ENCODE peak calls at places on chromosomes 16 and 17, in ten cellular contexts. One of them, this sample, is unnamed.

GRCh38 chr17:57009737-57010445 is 32.0 kb downstream of the SCPEP1 start:
- DNase-seq in glutamatergic neuron: peak; percentile 77
- DNase-seq in NCI-H2171: peak; percentile 61
- DNase-seq in cardiac fibroblast: peak; percentile 51
- DNase-seq in skeletal muscle cell: peak; percentile 11
- DNase-seq in mucosa of descending colon: peak; percentile 78
- DNase-seq in RWPE1: peak; percentile 52
- DNase-seq in Calu3: peak; percentile 59
- DNase-seq in SJCRH30: peak; percentile 22
- DNase-seq in fibroblast of lung: peak; percentile 31
- DNase-seq in this sample: peak; percentile 88

GRCh38 chr17:76036497-76037380 is 9.6 kb upstream of the EVPL start:
- DNase-seq in mucosa of descending colon: no peak
- DNase-seq in glutamatergic neuron: no peak
- DNase-seq in RWPE1: no peak
- DNase-seq in SJCRH30: no peak
- DNase-seq in NCI-H2171: no peak
- DNase-seq in Calu3: no peak
- DNase-seq in skeletal muscle cell: no peak
- DNase-seq in cardiac fibroblast: no peak
- DNase-seq in fibroblast of lung: no peak
- DNase-seq in this sample: no peak

GRCh38 chr16:3073448-3073847 is 8.0 kb downstream of the IL32 start:
- DNase-seq in SJCRH30: no peak
- DNase-seq in RWPE1: no peak
- DNase-seq in fibroblast of lung: no peak
- DNase-seq in glutamatergic neuron: no peak
- DNase-seq in Calu3: no peak
- DNase-seq in skeletal muscle cell: no peak
- DNase-seq in cardiac fibroblast: no peak
- DNase-seq in NCI-H2171: no peak
- DNase-seq in mucosa of descending colon: no peak
- DNase-seq in this sample: no peak

GRCh38 chr16:57352636-57353047 is 5.9 kb upstream of the CCL22 start:
- DNase-seq in SJCRH30: no peak
- DNase-seq in skeletal muscle cell: no peak
- DNase-seq in cardiac fibroblast: no peak
- DNase-seq in RWPE1: no peak
- DNase-seq in NCI-H2171: no peak
- DNase-seq in glutamatergic neuron: no peak
- DNase-seq in mucosa of descending colon: no peak
- DNase-seq in Calu3: no peak
- DNase-seq in fibroblast of lung: no peak
- DNase-seq in this sample: no peak

GRCh38 chr16:53852678-53853077 is 148.7 kb downstream of the FTO start:
- DNase-seq in Calu3: no peak
- DNase-seq in cardiac fibroblast: peak; percentile 45
- DNase-seq in fibroblast of lung: no peak
- DNase-seq in glutamatergic neuron: no peak
- DNase-seq in RWPE1: no peak
- DNase-seq in SJCRH30: no peak
- DNase-seq in skeletal muscle cell: peak; percentile 17
- DNase-seq in NCI-H2171: no peak
- DNase-seq in mucosa of descending colon: no peak
- DNase-seq in this sample: no peak

GRCh38 chr17:40059729-40060475 is 2.9 kb upstream of the THRA start:
- DNase-seq in mucosa of descending colon: no peak
- DNase-seq in NCI-H2171: no peak
- DNase-seq in fibroblast of lung: no peak
- DNase-seq in skeletal muscle cell: no peak
- DNase-seq in SJCRH30: no peak
- DNase-seq in RWPE1: no peak
- DNase-seq in glutamatergic neuron: no peak
- DNase-seq in Calu3: no peak
- DNase-seq in cardiac fibroblast: no peak
- DNase-seq in this sample: no peak

GRCh38 chr17:77451894-77452852 is 311.4 kb downstream of the SEC14L1 start:
- DNase-seq in NCI-H2171: peak; percentile 85
- DNase-seq in Calu3: peak; percentile 52
- DNase-seq in skeletal muscle cell: no peak
- DNase-seq in SJCRH30: peak; percentile 86
- DNase-seq in fibroblast of lung: peak; percentile 81
- DNase-seq in cardiac fibroblast: peak; percentile 58
- DNase-seq in RWPE1: peak; percentile 80
- DNase-seq in glutamatergic neuron: peak; percentile 84
- DNase-seq in mucosa of descending colon: peak; percentile 79
- DNase-seq in this sample: peak; percentile 82

GRCh38 chr16:89325861-89326471 is 108.5 kb downstream of the ZNF778 start:
- DNase-seq in cardiac fibroblast: peak; percentile 88
- DNase-seq in mucosa of descending colon: peak; percentile 43
- DNase-seq in NCI-H2171: no peak
- DNase-seq in fibroblast of lung: peak; percentile 82
- DNase-seq in glutamatergic neuron: no peak
- DNase-seq in SJCRH30: no peak
- DNase-seq in RWPE1: no peak
- DNase-seq in Calu3: peak; percentile 43
- DNase-seq in skeletal muscle cell: peak; percentile 59
- DNase-seq in this sample: no peak

GRCh38 chr16:30858829-30859423 is 35.0 kb downstream of the BCL7C start:
- DNase-seq in RWPE1: no peak
- DNase-seq in fibroblast of lung: peak; percentile 18
- DNase-seq in mucosa of descending colon: no peak
- DNase-seq in Calu3: no peak
- DNase-seq in glutamatergic neuron: no peak
- DNase-seq in SJCRH30: no peak
- DNase-seq in skeletal muscle cell: no peak
- DNase-seq in cardiac fibroblast: no peak
- DNase-seq in NCI-H2171: no peak
- DNase-seq in this sample: no peak

GRCh38 chr16:81486555-81487061 is 42.0 kb downstream of the CMIP start:
- DNase-seq in mucosa of descending colon: peak; percentile 54
- DNase-seq in cardiac fibroblast: peak; percentile 70
- DNase-seq in RWPE1: no peak
- DNase-seq in SJCRH30: no peak
- DNase-seq in glutamatergic neuron: no peak
- DNase-seq in fibroblast of lung: peak; percentile 80
- DNase-seq in Calu3: no peak
- DNase-seq in NCI-H2171: no peak
- DNase-seq in skeletal muscle cell: peak; percentile 12
- DNase-seq in this sample: no peak

GRCh38 chr16:89502319-89502843 is 5.8 kb upstream of the SPG7 start:
- DNase-seq in NCI-H2171: no peak
- DNase-seq in Calu3: peak; percentile 90
- DNase-seq in RWPE1: peak; percentile 72
- DNase-seq in cardiac fibroblast: peak; percentile 53
- DNase-seq in mucosa of descending colon: peak; percentile 75
- DNase-seq in SJCRH30: no peak
- DNase-seq in glutamatergic neuron: no peak
- DNase-seq in fibroblast of lung: peak; percentile 60
- DNase-seq in skeletal muscle cell: no peak
- DNase-seq in this sample: no peak

GRCh38 chr16:89290887-89291286 is 73.4 kb downstream of the ZNF778 start:
- DNase-seq in cardiac fibroblast: no peak
- DNase-seq in fibroblast of lung: no peak
- DNase-seq in mucosa of descending colon: no peak
- DNase-seq in glutamatergic neuron: no peak
- DNase-seq in Calu3: no peak
- DNase-seq in skeletal muscle cell: no peak
- DNase-seq in NCI-H2171: no peak
- DNase-seq in RWPE1: no peak
- DNase-seq in SJCRH30: no peak
- DNase-seq in this sample: peak; percentile 56

GRCh38 chr16:87563022-87563421 is 39.3 kb upstream of the JPH3 start:
- DNase-seq in cardiac fibroblast: no peak
- DNase-seq in glutamatergic neuron: no peak
- DNase-seq in fibroblast of lung: no peak
- DNase-seq in RWPE1: no peak
- DNase-seq in Calu3: no peak
- DNase-seq in SJCRH30: no peak
- DNase-seq in mucosa of descending colon: no peak
- DNase-seq in NCI-H2171: no peak
- DNase-seq in skeletal muscle cell: no peak
- DNase-seq in this sample: no peak

GRCh38 chr16:30604316-30604947 is 5.8 kb downstream of the ZNF689 start:
- DNase-seq in skeletal muscle cell: no peak
- DNase-seq in cardiac fibroblast: no peak
- DNase-seq in fibroblast of lung: no peak
- DNase-seq in SJCRH30: no peak
- DNase-seq in mucosa of descending colon: no peak
- DNase-seq in RWPE1: no peak
- DNase-seq in Calu3: no peak
- DNase-seq in glutamatergic neuron: no peak
- DNase-seq in NCI-H2171: no peak
- DNase-seq in this sample: no peak

GRCh38 chr17:41738077-41738800 is 3.8 kb upstream of the HAP1 start:
- DNase-seq in Calu3: peak; percentile 91
- DNase-seq in SJCRH30: peak; percentile 76
- DNase-seq in NCI-H2171: peak; percentile 62
- DNase-seq in glutamatergic neuron: peak; percentile 90
- DNase-seq in RWPE1: peak; percentile 85
- DNase-seq in fibroblast of lung: peak; percentile 55
- DNase-seq in cardiac fibroblast: peak; percentile 81
- DNase-seq in skeletal muscle cell: peak; percentile 8
- DNase-seq in mucosa of descending colon: peak; percentile 89
- DNase-seq in this sample: peak; percentile 92

GRCh38 chr17:8806206-8807069 is 7.3 kb upstream of the MFSD6L start:
- DNase-seq in mucosa of descending colon: no peak
- DNase-seq in fibroblast of lung: no peak
- DNase-seq in Calu3: no peak
- DNase-seq in glutamatergic neuron: no peak
- DNase-seq in NCI-H2171: no peak
- DNase-seq in SJCRH30: no peak
- DNase-seq in cardiac fibroblast: no peak
- DNase-seq in skeletal muscle cell: no peak
- DNase-seq in RWPE1: no peak
- DNase-seq in this sample: no peak

GRCh38 chr16:72961115-72961832 is 86.7 kb downstream of the ZFHX3 start:
- DNase-seq in RWPE1: peak; percentile 19
- DNase-seq in SJCRH30: peak; percentile 95
- DNase-seq in mucosa of descending colon: no peak
- DNase-seq in fibroblast of lung: peak; percentile 24
- DNase-seq in skeletal muscle cell: no peak
- DNase-seq in NCI-H2171: peak; percentile 95
- DNase-seq in cardiac fibroblast: peak; percentile 39
- DNase-seq in Calu3: peak; percentile 43
- DNase-seq in glutamatergic neuron: peak; percentile 77
- DNase-seq in this sample: peak; percentile 80

GRCh38 chr17:41067281-41067680 is 1.6 kb upstream of the KRTAP2-4 start:
- DNase-seq in cardiac fibroblast: no peak
- DNase-seq in NCI-H2171: no peak
- DNase-seq in RWPE1: no peak
- DNase-seq in fibroblast of lung: no peak
- DNase-seq in glutamatergic neuron: no peak
- DNase-seq in SJCRH30: no peak
- DNase-seq in Calu3: no peak
- DNase-seq in skeletal muscle cell: no peak
- DNase-seq in mucosa of descending colon: no peak
- DNase-seq in this sample: no peak

GRCh38 chr17:72383053-72383847 is 262.4 kb downstream of the SOX9 start:
- DNase-seq in SJCRH30: peak; percentile 85
- DNase-seq in skeletal muscle cell: no peak
- DNase-seq in cardiac fibroblast: no peak
- DNase-seq in mucosa of descending colon: no peak
- DNase-seq in glutamatergic neuron: peak; percentile 42
- DNase-seq in NCI-H2171: no peak
- DNase-seq in fibroblast of lung: no peak
- DNase-seq in Calu3: no peak
- DNase-seq in RWPE1: no peak
- DNase-seq in this sample: no peak

GRCh38 chr17:52178013-52178412 is 19.5 kb upstream of the CA10 start:
- DNase-seq in fibroblast of lung: no peak
- DNase-seq in NCI-H2171: no peak
- DNase-seq in Calu3: no peak
- DNase-seq in cardiac fibroblast: no peak
- DNase-seq in glutamatergic neuron: no peak
- DNase-seq in skeletal muscle cell: no peak
- DNase-seq in RWPE1: no peak
- DNase-seq in SJCRH30: no peak
- DNase-seq in mucosa of descending colon: no peak
- DNase-seq in this sample: no peak

GRCh38 chr16:1310832-1311200 is 1.4 kb downstream of the UBE2I start:
- DNase-seq in mucosa of descending colon: no peak
- DNase-seq in fibroblast of lung: no peak
- DNase-seq in RWPE1: no peak
- DNase-seq in skeletal muscle cell: no peak
- DNase-seq in Calu3: no peak
- DNase-seq in glutamatergic neuron: no peak
- DNase-seq in cardiac fibroblast: peak; percentile 31
- DNase-seq in SJCRH30: no peak
- DNase-seq in NCI-H2171: no peak
- DNase-seq in this sample: no peak

GRCh38 chr16:82695806-82696205 is 69.0 kb downstream of the CDH13 start:
- DNase-seq in RWPE1: no peak
- DNase-seq in mucosa of descending colon: no peak
- DNase-seq in Calu3: no peak
- DNase-seq in cardiac fibroblast: no peak
- DNase-seq in fibroblast of lung: peak; percentile 55
- DNase-seq in NCI-H2171: no peak
- DNase-seq in glutamatergic neuron: no peak
- DNase-seq in skeletal muscle cell: no peak
- DNase-seq in SJCRH30: no peak
- DNase-seq in this sample: no peak

GRCh38 chr17:81509687-81510523 is 2.7 kb downstream of the ACTG1 start:
- DNase-seq in fibroblast of lung: no peak
- DNase-seq in glutamatergic neuron: no peak
- DNase-seq in mucosa of descending colon: peak; percentile 34
- DNase-seq in cardiac fibroblast: no peak
- DNase-seq in skeletal muscle cell: no peak
- DNase-seq in SJCRH30: no peak
- DNase-seq in RWPE1: no peak
- DNase-seq in NCI-H2171: no peak
- DNase-seq in Calu3: no peak
- DNase-seq in this sample: peak; percentile 25

GRCh38 chr16:47734987-47735594 is 274.0 kb downstream of the PHKB start:
- DNase-seq in mucosa of descending colon: peak; percentile 47
- DNase-seq in cardiac fibroblast: no peak
- DNase-seq in fibroblast of lung: no peak
- DNase-seq in skeletal muscle cell: no peak
- DNase-seq in NCI-H2171: no peak
- DNase-seq in SJCRH30: no peak
- DNase-seq in Calu3: peak; percentile 12
- DNase-seq in glutamatergic neuron: no peak
- DNase-seq in RWPE1: no peak
- DNase-seq in this sample: no peak

GRCh38 chr16:85908444-85908843 is 9.5 kb downstream of the IRF8 start:
- DNase-seq in RWPE1: no peak
- DNase-seq in cardiac fibroblast: no peak
- DNase-seq in skeletal muscle cell: no peak
- DNase-seq in SJCRH30: no peak
- DNase-seq in NCI-H2171: no peak
- DNase-seq in glutamatergic neuron: no peak
- DNase-seq in Calu3: no peak
- DNase-seq in fibroblast of lung: no peak
- DNase-seq in mucosa of descending colon: no peak
- DNase-seq in this sample: no peak

GRCh38 chr16:82004651-82005490 is 6.4 kb downstream of the SDR42E1 start:
- DNase-seq in SJCRH30: no peak
- DNase-seq in NCI-H2171: no peak
- DNase-seq in mucosa of descending colon: no peak
- DNase-seq in RWPE1: no peak
- DNase-seq in glutamatergic neuron: no peak
- DNase-seq in skeletal muscle cell: no peak
- DNase-seq in Calu3: peak; percentile 89
- DNase-seq in cardiac fibroblast: no peak
- DNase-seq in fibroblast of lung: peak; percentile 40
- DNase-seq in this sample: peak; percentile 28

GRCh38 chr16:49816782-49817370 is 39.0 kb downstream of the ZNF423 start:
- DNase-seq in mucosa of descending colon: no peak
- DNase-seq in cardiac fibroblast: no peak
- DNase-seq in fibroblast of lung: no peak
- DNase-seq in NCI-H2171: no peak
- DNase-seq in SJCRH30: no peak
- DNase-seq in RWPE1: no peak
- DNase-seq in Calu3: no peak
- DNase-seq in skeletal muscle cell: no peak
- DNase-seq in glutamatergic neuron: no peak
- DNase-seq in this sample: no peak

GRCh38 chr16:46733319-46733830 is 14.8 kb downstream of the MYLK3 start:
- DNase-seq in cardiac fibroblast: no peak
- DNase-seq in Calu3: no peak
- DNase-seq in glutamatergic neuron: no peak
- DNase-seq in skeletal muscle cell: no peak
- DNase-seq in mucosa of descending colon: no peak
- DNase-seq in RWPE1: no peak
- DNase-seq in NCI-H2171: no peak
- DNase-seq in SJCRH30: no peak
- DNase-seq in fibroblast of lung: no peak
- DNase-seq in this sample: no peak

This sample was measured in WERI-Rb-1.